ENCODE peak calls at places on chromosomes 6 and 20, in six cellular contexts. J is heart right ventricle, V is cardiac fibroblast, K is A549, E is endodermal cell, Q is fibroblast of mammary gland. W is an unnamed sample.

GRCh38 chr6:73513496-73513854 is 7.4 kb downstream of the EEF1A1 start:
- DNase-seq in J (no peak), V (peak), K (peak), E (no peak), Q (peak), W (no peak)

GRCh38 chr20:2879148-2879547 is 5.9 kb downstream of the PTPRA start:
- DNase-seq in J (no peak), V (peak), K (no peak), E (no peak), Q (peak), W (peak)

GRCh38 chr6:32082951-32083350 is 26.2 kb downstream of the TNXB start:
- DNase-seq in J (no peak), V (peak), K (peak), E (no peak), Q (peak), W (no peak)

GRCh38 chr20:61684583-61685235 is 381.0 kb downstream of the TAF4 start:
- DNase-seq in J (no peak), V (no peak), K (no peak), E (no peak), Q (no peak), W (no peak)

GRCh38 chr6:170227996-170228550 is 62.8 kb downstream of the DLL1 start:
- DNase-seq in J (no peak), V (no peak), K (no peak), E (no peak), Q (no peak), W (no peak)

GRCh38 chr6:129849456-129849855 is 11.7 kb downstream of the TMEM244 start:
- DNase-seq in J (no peak), V (peak), K (peak), E (no peak), Q (peak), W (no peak)

GRCh38 chr6:44105146-44105545 is 22.1 kb downstream of the MRPL14 start:
- DNase-seq in J (no peak), V (no peak), K (no peak), E (no peak), Q (no peak), W (no peak)

GRCh38 chr20:2301164-2301622 is 5.4 kb downstream of the TGM3 start:
- DNase-seq in J (peak), V (peak), K (peak), E (no peak), Q (peak), W (no peak)

GRCh38 chr6:53604623-53605190 is 59.8 kb upstream of the GCLC start:
- DNase-seq in J (no peak), V (no peak), K (no peak), E (no peak), Q (no peak), W (no peak)

GRCh38 chr6:38271081-38271480 is 368.6 kb downstream of the BTBD9 start:
- DNase-seq in J (no peak), V (peak), K (no peak), E (no peak), Q (peak), W (no peak)
- TF ChIP-seq CTCF in J (no peak), V (peak), K (no peak), E (peak), Q (peak), W (no peak)

GRCh38 chr6:1390805-1391511 is 1.6 kb downstream of the FOXF2 start:
- DNase-seq in J (no peak), V (no peak), K (no peak), E (peak), Q (peak), W (no peak)

GRCh38 chr6:1393641-1394283 is 4.4 kb downstream of the FOXF2 start:
- DNase-seq in J (no peak), V (no peak), K (no peak), E (peak), Q (no peak), W (no peak)

GRCh38 chr6:1392813-1393640 is 3.7 kb downstream of the FOXF2 start:
- DNase-seq in J (no peak), V (no peak), K (no peak), E (peak), Q (no peak), W (no peak)

GRCh38 chr6:1390071-1390804 is 862 bp downstream of the FOXF2 start:
- DNase-seq in J (no peak), V (peak), K (peak), E (peak), Q (peak), W (peak)

GRCh38 chr6:1391692-1392309 is 2.4 kb downstream of the FOXF2 start:
- DNase-seq in J (no peak), V (no peak), K (no peak), E (peak), Q (no peak), W (no peak)
- H3K4me3 ChIP-seq in J (peak), V (no peak), K (peak), E (no peak), Q (peak), W (no peak)

DNA sequence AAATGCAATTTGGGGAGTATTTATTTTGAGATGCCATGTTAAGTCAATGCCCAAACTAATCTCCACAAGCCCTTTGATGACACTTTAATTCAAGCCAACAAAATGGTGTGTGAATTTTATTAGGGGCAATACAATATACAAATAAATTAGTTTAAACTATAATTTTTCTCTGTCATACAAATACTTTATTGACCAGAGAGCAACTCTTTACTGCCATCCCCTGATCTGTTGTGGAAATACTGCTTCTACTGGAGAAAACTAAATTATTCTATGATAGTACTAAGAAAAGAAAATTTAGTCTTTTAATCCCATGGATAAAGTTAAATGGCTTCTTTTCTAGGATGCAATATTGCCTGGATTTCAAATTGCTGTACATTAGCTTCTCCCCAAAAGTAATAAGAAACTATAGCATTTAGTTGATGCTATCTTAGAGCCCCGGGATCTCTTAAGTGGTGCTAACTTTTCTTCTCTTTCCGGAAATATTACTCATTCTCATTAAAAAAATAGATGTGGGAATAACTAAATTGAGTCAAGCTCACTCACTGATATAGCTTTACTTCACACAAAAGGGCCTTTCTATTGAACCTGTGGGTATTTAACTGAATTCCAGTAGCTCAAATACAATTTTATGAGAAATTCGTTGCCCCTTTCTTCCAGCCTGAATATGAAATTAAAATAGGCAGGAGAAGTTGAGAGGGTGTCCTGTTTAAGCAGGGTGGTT is 49.2 kb downstream of the SMPDL3A start:
- DNase-seq in J (no peak), V (peak), K (peak), E (no peak), Q (peak), W (no peak)
- TF ChIP-seq CTCF in J (no peak), V (peak), K (peak), E (peak), Q (peak), W (peak)

GRCh38 chr6:25178336-25178735 is 100.8 kb upstream of the CARMIL1 start:
- DNase-seq in J (no peak), V (no peak), K (no peak), E (no peak), Q (no peak), W (no peak)
- H3K4me3 ChIP-seq in J (no peak), V (no peak), K (no peak), E (no peak), Q (no peak), W (no peak)

GRCh38 chr20:34108616-34109174 is 3.3 kb downstream of the EIF2S2 start:
- DNase-seq in J (no peak), V (no peak), K (no peak), E (no peak), Q (no peak), W (no peak)

GRCh38 chr20:34111712-34112599 is at the start of gene EIF2S2:
- DNase-seq in J (peak), V (peak), K (peak), E (peak), Q (peak), W (peak)

GRCh38 chr20:34109442-34109841 is 2.6 kb downstream of the EIF2S2 start:
- DNase-seq in J (no peak), V (no peak), K (no peak), E (no peak), Q (no peak), W (no peak)

GRCh38 chr20:34111057-34111711 is 859 bp downstream of the EIF2S2 start:
- DNase-seq in J (peak), V (peak), K (peak), E (no peak), Q (peak), W (no peak)

GRCh38 chr20:34110025-34111013 is 1.7 kb downstream of the EIF2S2 start:
- DNase-seq in J (no peak), V (peak), K (no peak), E (no peak), Q (peak), W (no peak)
- TF ChIP-seq CTCF in J (no peak), V (no peak), K (no peak), E (peak), Q (no peak), W (no peak)

GRCh38 chr6:93940381-93940780 is 521.0 kb upstream of the EPHA7 start:
- DNase-seq in J (no peak), V (no peak), K (no peak), E (no peak), Q (no peak), W (no peak)
- H3K4me3 ChIP-seq in J (no peak), V (no peak), K (no peak), E (no peak), Q (no peak), W (no peak)

GRCh38 chr6:148348335-148348734 is 5.7 kb downstream of the SASH1 start:
- DNase-seq in J (no peak), V (no peak), K (no peak), E (peak), Q (no peak), W (no peak)

GRCh38 chr6:148351277-148351676 is 8.6 kb downstream of the SASH1 start:
- DNase-seq in J (no peak), V (no peak), K (no peak), E (no peak), Q (no peak), W (no peak)

GRCh38 chr6:148347076-148348054 is 4.7 kb downstream of the SASH1 start:
- DNase-seq in J (no peak), V (no peak), K (no peak), E (no peak), Q (no peak), W (no peak)

GRCh38 chr6:148349466-148349865 is 6.8 kb downstream of the SASH1 start:
- DNase-seq in J (no peak), V (no peak), K (no peak), E (no peak), Q (no peak), W (no peak)

GRCh38 chr6:148348778-148349177 is 6.1 kb downstream of the SASH1 start:
- DNase-seq in J (no peak), V (no peak), K (no peak), E (no peak), Q (no peak), W (no peak)
- TF ChIP-seq CTCF in J (no peak), V (no peak), K (no peak), E (no peak), Q (no peak), W (no peak)

DNA sequence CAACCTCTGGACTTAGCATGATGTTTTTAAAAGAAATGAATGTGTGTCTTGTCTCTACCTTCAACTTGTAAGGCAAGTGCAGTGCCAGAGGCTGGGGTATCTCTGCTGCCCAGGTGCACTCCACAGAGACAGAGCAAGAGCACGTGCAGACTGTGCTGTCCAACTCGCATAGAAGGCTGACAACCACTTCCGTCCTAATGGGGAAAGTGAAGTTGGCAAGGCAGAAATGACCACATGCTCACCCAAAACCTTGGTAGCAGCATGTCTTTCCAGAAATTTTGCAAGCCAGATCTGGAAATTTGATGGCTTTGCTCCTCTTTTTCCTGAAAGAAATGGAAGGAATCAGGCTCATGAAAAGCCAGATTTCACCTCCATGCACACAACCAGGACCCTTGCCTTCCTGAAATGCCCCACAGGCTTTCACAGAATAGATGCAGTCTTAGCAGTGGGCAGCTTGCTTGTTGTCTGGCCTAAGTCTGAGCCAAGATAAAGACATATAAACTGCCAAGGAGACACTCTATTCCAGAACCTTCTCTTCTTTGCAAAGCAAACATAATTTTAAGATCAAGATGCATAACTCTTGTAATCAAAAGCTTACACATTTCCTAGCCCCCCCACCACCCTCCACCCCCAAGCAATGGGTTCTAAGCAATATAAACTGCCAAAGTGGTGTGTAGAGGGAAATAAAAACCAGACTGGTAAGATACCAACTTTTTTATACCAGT is 26.8 kb downstream of the SLC22A3 start:
- DNase-seq in J (no peak), V (no peak), K (no peak), E (no peak), Q (no peak), W (no peak)
- H3K4me3 ChIP-seq in J (no peak), V (no peak), K (no peak), E (no peak), Q (no peak), W (no peak)

W was measured in kidney epithelial cell.